ENCODE peak calls at places on chromosomes 7 and 10, in eight cellular contexts. M is esophagus squamous epithelium, R is colonic mucosa, B is endothelial cell of umbilical vein, G is mesendoderm, U is aorta, S is PC-9, H is fibroblast of lung. T is an unnamed sample. For H3K36me3, the result is how much of the 10 kb centered on the place peaks cover.

GRCh38 chr10:96380821-96381220 is 22.0 kb upstream of the OPALIN start:
- DNase-seq in U (no peak), S (peak), B (no peak), H (peak), G (no peak), M (no peak), R (no peak), T (no peak)

GRCh38 chr7:111113263-111114017 is 22.5 kb downstream of the LRRN3 start:
- DNase-seq in M (no peak), R (no peak), H (peak), B (peak), S (no peak), G (peak), U (no peak), T (no peak)

GRCh38 chr7:2643386-2644229 is 11.8 kb downstream of the TTYH3 start:
- DNase-seq in R (no peak), U (no peak), B (peak), G (peak), M (no peak), H (no peak), S (no peak), T (peak)

GRCh38 chr10:29687411-29688160 is 52.8 kb upstream of the SVIL start:
- DNase-seq in R (no peak), H (peak), U (no peak), G (peak), M (no peak), S (no peak), B (no peak), T (no peak)

GRCh38 chr7:112646787-112647186 is 143.4 kb downstream of the TMEM168 start:
- DNase-seq in B (no peak), S (no peak), H (no peak), R (no peak), M (no peak), U (no peak), G (peak), T (peak)

GRCh38 chr10:76393875-76394706 is 962.7 kb downstream of the LRMDA start:
- DNase-seq in R (no peak), B (no peak), H (peak), U (no peak), S (no peak), G (no peak), M (no peak), T (no peak)

GRCh38 chr7:74012842-74013249 is 15.1 kb upstream of the ELN start:
- DNase-seq in M (no peak), S (peak), G (peak), B (peak), U (peak), H (peak), R (no peak), T (peak)

GRCh38 chr10:804191-804781 is 114.8 kb upstream of the DIP2C start:
- DNase-seq in U (no peak), H (no peak), S (no peak), B (no peak), R (no peak), G (no peak), M (no peak), T (peak)

GRCh38 chr10:87837445-87837844 is 19.4 kb upstream of the ATAD1 start:
- DNase-seq in B (no peak), M (no peak), S (no peak), H (no peak), R (no peak), G (no peak), U (no peak), T (no peak)

GRCh38 chr10:6781133-6781770 is 201.2 kb upstream of the PRKCQ start:
- DNase-seq in G (no peak), U (no peak), B (no peak), M (no peak), R (no peak), H (no peak), S (no peak), T (no peak)

GRCh38 chr7:102431617-102432298 is 1.6 kb upstream of the ORAI2 start:
- DNase-seq in U (no peak), S (no peak), R (peak), G (peak), H (no peak), M (no peak), B (no peak), T (peak)

GRCh38 chr7:80921130-80921529 is 2.3 kb upstream of the SEMA3C start:
- DNase-seq in M (no peak), R (peak), G (no peak), U (no peak), S (no peak), B (no peak), H (peak), T (no peak)

GRCh38 chr10:70283445-70284399 is at the start of gene NPFFR1:
- DNase-seq in U (no peak), S (no peak), M (no peak), R (no peak), B (no peak), H (no peak), G (peak), T (peak)

GRCh38 chr10:35612385-35613106 is 7.4 kb downstream of the GJD4 start:
- DNase-seq in B (no peak), G (no peak), S (no peak), U (no peak), M (no peak), H (no peak), R (no peak), T (no peak)

GRCh38 chr7:77238703-77239136 is 39.1 kb upstream of the FGL2 start:
- DNase-seq in R (no peak), H (no peak), S (no peak), B (no peak), M (no peak), G (no peak), U (peak), T (no peak)

GRCh38 chr10:84258034-84258695 is 13.3 kb downstream of the RGR start:
- DNase-seq in G (no peak), U (no peak), R (no peak), S (no peak), B (no peak), M (no peak), H (no peak), T (no peak)

GRCh38 chr7:129434172-129434845 is at the start of gene STRIP2:
- DNase-seq in G (peak), M (peak), S (peak), U (peak), H (peak), B (peak), R (peak), T (peak)

GRCh38 chr7:98281757-98282652 is 519 bp downstream of the BRI3 start:
- DNase-seq in M (no peak), G (no peak), H (no peak), S (no peak), B (peak), R (peak), U (peak), T (no peak)

GRCh38 chr10:78830062-78830974 is 238.4 kb upstream of the ZMIZ1 start:
- DNase-seq in S (no peak), R (no peak), M (no peak), G (no peak), B (no peak), H (peak), U (no peak), T (no peak)

GRCh38 chr10:79293841-79294705 is 53.2 kb upstream of the PPIF start:
- DNase-seq in G (no peak), H (peak), R (no peak), M (no peak), U (peak), S (no peak), B (peak), T (no peak)

GRCh38 chr7:5421626-5422323 is 1.9 kb downstream of the TNRC18 start:
- DNase-seq in U (peak), H (peak), B (peak), G (peak), R (peak), S (peak), M (no peak), T (peak)

GRCh38 chr7:98352621-98353020 is 48.3 kb downstream of the BAIAP2L1 start:
- DNase-seq in U (no peak), H (peak), S (peak), B (no peak), M (no peak), R (peak), G (no peak), T (no peak)

GRCh38 chr10:113666682-113667252 is 2.9 kb upstream of the NRAP start:
- DNase-seq in R (no peak), M (no peak), U (no peak), G (no peak), H (peak), S (no peak), B (no peak), T (no peak)

GRCh38 chr10:13984647-13985155 is 346.0 kb downstream of the FRMD4A start:
- DNase-seq in M (no peak), U (no peak), S (peak), G (no peak), B (peak), R (no peak), H (peak), T (no peak)

GRCh38 chr7:92595281-92595680 is 5.1 kb upstream of the FAM133B start:
- DNase-seq in U (no peak), R (no peak), H (peak), B (no peak), G (no peak), M (no peak), S (no peak), T (no peak)

GRCh38 chr10:19518109-19518508 is 298.1 kb upstream of the PLXDC2 start:
- DNase-seq in H (no peak), R (no peak), B (no peak), G (no peak), M (no peak), U (no peak), S (no peak), T (no peak)

GRCh38 chr7:69282941-69283340 is 315.3 kb upstream of the AUTS2 start:
- DNase-seq in S (no peak), R (no peak), B (no peak), H (no peak), U (no peak), G (no peak), M (no peak), T (no peak)

GRCh38 chr10:130545122-130545521 is 408.9 kb downstream of the GLRX3 start:
- DNase-seq in R (no peak), S (no peak), G (peak), B (no peak), H (no peak), M (no peak), U (no peak), T (no peak)

GRCh38 chr10:614772-615582 is 74.5 kb downstream of the DIP2C start:
- DNase-seq in S (no peak), G (no peak), M (no peak), R (no peak), U (peak), H (peak), B (no peak), T (no peak)

GRCh38 chr10:110488124-110488681 is 9.5 kb upstream of the DUSP5 start:
- DNase-seq in U (no peak), B (peak), R (no peak), H (peak), M (no peak), S (no peak), G (no peak), T (no peak)

GRCh38 chr7:152756126-152756525 is 3.4 kb upstream of the ACTR3B start:
- DNase-seq in R (no peak), S (no peak), H (no peak), M (no peak), G (no peak), U (no peak), B (no peak), T (no peak)

GRCh38 chr7:46558482-46559193 is 637.6 kb upstream of the IGFBP3 start:
- DNase-seq in G (no peak), M (no peak), B (no peak), S (peak), H (peak), U (no peak), R (no peak), T (no peak)

GRCh38 chr7:45080265-45080957 is 8.4 kb downstream of the NACAD start:
- DNase-seq in H (no peak), G (no peak), M (no peak), B (no peak), S (no peak), R (no peak), U (no peak), T (peak)

GRCh38 chr7:155458317-155459132 is 596 bp downstream of the EN2 start:
- DNase-seq in B (no peak), M (no peak), G (no peak), R (no peak), H (no peak), S (no peak), U (no peak), T (no peak)

GRCh38 chr7:104980969-104981670 is 32.9 kb upstream of the KMT2E start:
- DNase-seq in M (no peak), G (peak), B (peak), R (no peak), U (no peak), H (no peak), S (no peak), T (no peak)

GRCh38 chr7:158850390-158851174 is 5.8 kb upstream of the DYNC2I1 start:
- DNase-seq in R (peak), S (no peak), G (no peak), B (no peak), U (no peak), H (no peak), M (no peak), T (no peak)

GRCh38 chr7:73830872-73831655 is at the start of gene CLDN4:
- DNase-seq in R (peak), S (peak), G (peak), M (no peak), H (no peak), B (no peak), U (no peak), T (peak)

GRCh38 chr7:130273863-130274262 is 7.2 kb downstream of the CPA2 start:
- DNase-seq in M (no peak), H (peak), G (peak), R (peak), U (no peak), B (no peak), S (no peak), T (peak)

GRCh38 chr7:66442385-66442784 is 186.3 kb upstream of the KCTD7 start:
- DNase-seq in B (no peak), G (no peak), R (no peak), S (no peak), H (no peak), U (no peak), M (no peak), T (no peak)
- H3K27ac ChIP-seq in B (no peak), G (no peak), R (peak), S (no peak), H (no peak), U (no peak), M (no peak), T (no peak)

GRCh38 chr7:151017370-151017952 is 6.8 kb downstream of the ATG9B start:
- DNase-seq in H (no peak), R (no peak), S (no peak), U (no peak), M (no peak), G (no peak), B (no peak), T (peak)

GRCh38 chr7:151017953-151018420 is 6.3 kb downstream of the ATG9B start:
- DNase-seq in B (peak), H (peak), R (peak), S (peak), M (no peak), G (peak), U (peak), T (peak)

GRCh38 chr7:151018421-151019129 is 5.7 kb downstream of the ATG9B start:
- DNase-seq in R (no peak), B (peak), S (peak), H (peak), M (no peak), U (no peak), G (peak), T (peak)

GRCh38 chr7:151020231-151020630 is 4.1 kb downstream of the ATG9B start:
- DNase-seq in R (no peak), S (no peak), H (no peak), U (no peak), G (peak), M (no peak), B (no peak), T (peak)

GRCh38 chr7:151019130-151019447 is 5.2 kb downstream of the ATG9B start:
- DNase-seq in G (no peak), S (no peak), U (no peak), B (no peak), R (no peak), M (no peak), H (no peak), T (no peak)
- H3K4me3 ChIP-seq in G (no peak), S (no peak), U (no peak), B (no peak), R (peak), M (no peak), H (no peak), T (no peak)

GRCh38 chr7:107900496-107900895 is 9.5 kb downstream of the DLD start:
- DNase-seq in B (no peak), H (no peak), G (no peak), U (no peak), R (no peak), S (no peak), M (no peak), T (no peak)
- H3K36me3 ChIP-seq in B (under half), H (under half), G (under half), U (under half), R (under half), S (under half), M (half or more), T (half or more)

DNA sequence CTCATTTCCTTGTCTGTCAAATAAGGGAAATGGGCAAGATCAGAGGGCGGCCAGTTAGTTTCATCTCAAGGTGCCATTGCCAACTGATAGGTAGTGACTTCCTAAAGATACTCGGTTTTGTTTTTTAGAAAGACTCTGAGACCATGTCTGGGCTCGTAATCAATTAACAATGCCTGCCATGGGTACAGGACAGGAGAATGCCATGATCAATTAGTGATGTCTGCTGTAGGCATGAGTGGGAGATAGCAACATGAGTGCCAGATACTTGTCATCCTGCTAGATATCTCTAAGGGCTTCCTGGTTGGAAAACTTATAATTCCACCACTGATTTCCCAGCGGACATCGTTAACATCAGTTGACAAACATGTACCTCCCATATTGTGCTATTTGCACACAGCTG is 64.8 kb downstream of the SH3PXD2A start:
- DNase-seq in B (no peak), U (no peak), H (no peak), S (no peak), R (no peak), G (no peak), M (no peak), T (no peak)
- H3K27ac ChIP-seq in B (no peak), U (no peak), H (no peak), S (no peak), R (peak), G (no peak), M (peak), T (no peak)

T was measured in endodermal cell.